ENCODE peak calls at places on chromosomes 11 and 22, in six cellular contexts. E is NCI-H1417; G is T47D; Q is WTC11; O is CD8-positive, alpha-beta T cell; H is activated CD8-positive, alpha-beta T cell treated with anti-CD3 and anti-CD28 coated beads for 36 hours. I is an unnamed sample.

GRCh38 chr11:88603499-88603898 is 266.0 kb upstream of the CTSC start:
- DNase-seq in E (no peak), G (no peak), Q (no peak), O (no peak), H (no peak), I (no peak)

GRCh38 chr11:11978098-11978637 is 30.3 kb downstream of the DKK3 start:
- DNase-seq in E (no peak), G (no peak), Q (no peak), O (no peak), H (no peak), I (no peak)

GRCh38 chr22:47740109-47740805 is 977.8 kb downstream of the TBC1D22A start:
- DNase-seq in E (no peak), G (no peak), Q (no peak), O (no peak), H (no peak), I (no peak)

GRCh38 chr11:76794371-76795284 is 11.5 kb downstream of the TSKU start:
- DNase-seq in E (no peak), G (no peak), Q (no peak), O (no peak), H (no peak), I (no peak)

GRCh38 chr11:72617080-72617744 is 57.0 kb downstream of the PDE2A start:
- DNase-seq in E (no peak), G (no peak), Q (no peak), O (no peak), H (no peak), I (no peak)

GRCh38 chr11:88626216-88626615 is 288.7 kb upstream of the CTSC start:
- DNase-seq in E (no peak), G (no peak), Q (no peak), O (no peak), H (no peak), I (no peak)

GRCh38 chr11:115409691-115410220 is 94.5 kb downstream of the CADM1 start:
- DNase-seq in E (peak; percentile 91), G (no peak), Q (no peak), O (no peak), H (no peak), I (no peak)

GRCh38 chr11:10864688-10865087 is 6.8 kb upstream of the ZBED5 start:
- DNase-seq in E (no peak), G (no peak), Q (no peak), O (no peak), H (no peak), I (no peak)

GRCh38 chr11:92834296-92835020 is 135.0 kb upstream of the MTNR1B start:
- DNase-seq in E (no peak), G (no peak), Q (no peak), O (no peak), H (no peak), I (no peak)

GRCh38 chr22:46750861-46751260 is 11.6 kb upstream of the TBC1D22A start:
- DNase-seq in E (no peak), G (no peak), Q (no peak), O (no peak), H (no peak), I (no peak)

GRCh38 chr11:69934861-69935494 is 115.8 kb upstream of the FGF3 start:
- DNase-seq in E (no peak), G (no peak), Q (peak; percentile 56), O (no peak), H (no peak), I (peak; percentile 51)

GRCh38 chr11:35771722-35772121 is 109.1 kb downstream of the TRIM44 start:
- DNase-seq in E (no peak), G (no peak), Q (no peak), O (no peak), H (no peak), I (no peak)

GRCh38 chr11:79437981-79438630 is 2.7 kb downstream of the TENM4 start:
- DNase-seq in E (peak; percentile 77), G (no peak), Q (peak; percentile 40), O (no peak), H (peak; percentile 2), I (peak; percentile 46)

GRCh38 chr22:21446128-21446826 is 20.9 kb upstream of the TMEM191C start:
- DNase-seq in E (no peak), G (no peak), Q (peak; percentile 8), O (no peak), H (no peak), I (peak; percentile 37)

GRCh38 chr11:843086-843704 is 543 bp downstream of the TSPAN4 start:
- DNase-seq in E (peak; percentile 57), G (no peak), Q (no peak), O (no peak), H (no peak), I (no peak)

GRCh38 chr11:59629996-59630395 is 14.4 kb upstream of the OSBP start:
- DNase-seq in E (no peak), G (no peak), Q (no peak), O (no peak), H (no peak), I (no peak)

GRCh38 chr11:36657610-36658225 is 59.7 kb upstream of the RAG2 start:
- DNase-seq in E (no peak), G (no peak), Q (no peak), O (no peak), H (no peak), I (no peak)

GRCh38 chr22:38452373-38453064 is 2.5 kb downstream of the KCNJ4 start:
- DNase-seq in E (no peak), G (no peak), Q (no peak), O (no peak), H (no peak), I (no peak)

GRCh38 chr11:8775341-8776133 is 92.9 kb downstream of the RPL27A start:
- DNase-seq in E (no peak), G (no peak), Q (no peak), O (no peak), H (no peak), I (no peak)

GRCh38 chr11:67640021-67640757 is 626 bp upstream of the TBX10 start:
- DNase-seq in E (peak; percentile 60), G (peak; percentile 88), Q (peak; percentile 89), O (peak; percentile 55), H (peak; percentile 77), I (peak; percentile 65)

GRCh38 chr22:26740253-26740652 is 82.9 kb downstream of the MIAT start:
- DNase-seq in E (no peak), G (no peak), Q (no peak), O (no peak), H (no peak), I (no peak)

GRCh38 chr11:87298155-87298554 is 260.4 kb downstream of the TMEM135 start:
- DNase-seq in E (peak; percentile 13), G (no peak), Q (no peak), O (no peak), H (no peak), I (no peak)

GRCh38 chr22:44392446-44392921 is 79.7 kb upstream of the SHISAL1 start:
- DNase-seq in E (no peak), G (no peak), Q (peak; percentile 7), O (no peak), H (no peak), I (peak; percentile 8)

GRCh38 chr22:49930596-49931412 is 12.4 kb downstream of the CRELD2 start:
- DNase-seq in E (peak; percentile 50), G (peak; percentile 65), Q (no peak), O (peak; percentile 50), H (peak; percentile 76), I (peak; percentile 83)

GRCh38 chr11:20880094-20880493 is 210.7 kb downstream of the NELL1 start:
- DNase-seq in E (no peak), G (no peak), Q (no peak), O (no peak), H (no peak), I (no peak)

GRCh38 chr11:6621711-6622211 is 2.5 kb upstream of the TPP1 start:
- DNase-seq in E (no peak), G (no peak), Q (no peak), O (no peak), H (no peak), I (no peak)

GRCh38 chr11:45089251-45089650 is 57.2 kb upstream of the PRDM11 start:
- DNase-seq in E (no peak), G (no peak), Q (no peak), O (no peak), H (no peak), I (peak; percentile 87)

GRCh38 chr11:3904228-3904627 is 48.8 kb downstream of the STIM1 start:
- DNase-seq in E (no peak), G (no peak), Q (no peak), O (no peak), H (no peak), I (no peak)

GRCh38 chr11:112811781-112812180 is 149.4 kb upstream of the NCAM1 start:
- DNase-seq in E (no peak), G (no peak), Q (no peak), O (no peak), H (no peak), I (no peak)

GRCh38 chr11:131910491-131911387 is 540.3 kb downstream of the NTM start:
- DNase-seq in E (peak; percentile 92), G (peak; percentile 69), Q (peak; percentile 50), O (no peak), H (no peak), I (no peak)

GRCh38 chr11:85685820-85686459 is at the start of gene CCDC89:
- DNase-seq in E (peak; percentile 77), G (no peak), Q (no peak), O (no peak), H (no peak), I (peak; percentile 85)

GRCh38 chr11:489610-490185 is 17.3 kb downstream of the RNH1 start:
- DNase-seq in E (no peak), G (no peak), Q (no peak), O (no peak), H (no peak), I (no peak)

GRCh38 chr11:86447763-86448480 is 73.2 kb downstream of the CCDC81 start:
- DNase-seq in E (no peak), G (no peak), Q (no peak), O (no peak), H (peak; percentile 79), I (no peak)

GRCh38 chr11:107916671-107917241 is 11.5 kb upstream of the RAB39A start:
- DNase-seq in E (no peak), G (no peak), Q (peak; percentile 81), O (no peak), H (peak; percentile 57), I (no peak)

GRCh38 chr11:116615211-116615865 is 157.4 kb downstream of the BUD13 start:
- DNase-seq in E (no peak), G (no peak), Q (no peak), O (no peak), H (no peak), I (no peak)

GRCh38 chr11:124329787-124330478 is 9.9 kb upstream of the OR8D2 start:
- DNase-seq in E (no peak), G (no peak), Q (no peak), O (no peak), H (no peak), I (no peak)

GRCh38 chr22:19755145-19755710 is 5.3 kb upstream of the TBX1 start:
- DNase-seq in E (no peak), G (no peak), Q (peak; percentile 42), O (no peak), H (no peak), I (no peak)

GRCh38 chr11:63592975-63593395 is 21.2 kb downstream of the PLAAT3 start:
- DNase-seq in E (peak; percentile 18), G (peak; percentile 50), Q (peak; percentile 49), O (no peak), H (no peak), I (no peak)

I was measured in psoas muscle.